ENCODE peak calls at places on chromosomes 1 and 21, in seven cellular contexts. One of them, this sample, is unnamed.

GRCh38 chr1:25118554-25118953 is 113.7 kb downstream of the SYF2 start:
- DNase-seq in stomach: no peak
- DNase-seq in GM10248: no peak
- DNase-seq in dorsolateral prefrontal cortex: no peak
- DNase-seq in epithelial cell of esophagus: no peak
- DNase-seq in choroid plexus epithelial cell: no peak
- DNase-seq in fibroblast of pulmonary artery: no peak
- DNase-seq in this sample: no peak

GRCh38 chr1:243731301-243731891 is 118.6 kb downstream of the AKT3 start:
- DNase-seq in choroid plexus epithelial cell: peak
- DNase-seq in stomach: peak
- DNase-seq in epithelial cell of esophagus: peak
- DNase-seq in dorsolateral prefrontal cortex: no peak
- DNase-seq in fibroblast of pulmonary artery: peak
- DNase-seq in GM10248: no peak
- DNase-seq in this sample: no peak

GRCh38 chr1:184518958-184519357 is 132.1 kb downstream of the C1orf21 start:
- DNase-seq in dorsolateral prefrontal cortex: no peak
- DNase-seq in epithelial cell of esophagus: no peak
- DNase-seq in fibroblast of pulmonary artery: no peak
- DNase-seq in stomach: no peak
- DNase-seq in choroid plexus epithelial cell: no peak
- DNase-seq in GM10248: no peak
- DNase-seq in this sample: no peak

GRCh38 chr1:19926296-19927129 is 3.1 kb upstream of the PLA2G2E start:
- DNase-seq in GM10248: no peak
- DNase-seq in choroid plexus epithelial cell: no peak
- DNase-seq in dorsolateral prefrontal cortex: no peak
- DNase-seq in fibroblast of pulmonary artery: peak
- DNase-seq in stomach: no peak
- DNase-seq in epithelial cell of esophagus: peak
- DNase-seq in this sample: peak

GRCh38 chr1:91697322-91698260 is 188.4 kb downstream of the TGFBR3 start:
- DNase-seq in dorsolateral prefrontal cortex: no peak
- DNase-seq in GM10248: peak
- DNase-seq in stomach: no peak
- DNase-seq in epithelial cell of esophagus: peak
- DNase-seq in fibroblast of pulmonary artery: peak
- DNase-seq in choroid plexus epithelial cell: peak
- DNase-seq in this sample: peak

GRCh38 chr1:77188770-77189169 is 30.5 kb downstream of the PIGK start:
- DNase-seq in GM10248: no peak
- DNase-seq in stomach: no peak
- DNase-seq in fibroblast of pulmonary artery: peak
- DNase-seq in epithelial cell of esophagus: peak
- DNase-seq in choroid plexus epithelial cell: no peak
- DNase-seq in dorsolateral prefrontal cortex: no peak
- DNase-seq in this sample: no peak

GRCh38 chr21:25964926-25965325 is 205.6 kb downstream of the APP start:
- DNase-seq in epithelial cell of esophagus: peak
- DNase-seq in fibroblast of pulmonary artery: no peak
- DNase-seq in GM10248: no peak
- DNase-seq in stomach: no peak
- DNase-seq in dorsolateral prefrontal cortex: no peak
- DNase-seq in choroid plexus epithelial cell: no peak
- DNase-seq in this sample: no peak

GRCh38 chr1:44500181-44501021 is 95.3 kb downstream of the RNF220 start:
- DNase-seq in epithelial cell of esophagus: peak
- DNase-seq in GM10248: no peak
- DNase-seq in fibroblast of pulmonary artery: peak
- DNase-seq in choroid plexus epithelial cell: peak
- DNase-seq in stomach: no peak
- DNase-seq in dorsolateral prefrontal cortex: peak
- DNase-seq in this sample: peak

GRCh38 chr1:41618066-41618825 is 133.8 kb upstream of the EDN2 start:
- DNase-seq in GM10248: no peak
- DNase-seq in choroid plexus epithelial cell: peak
- DNase-seq in dorsolateral prefrontal cortex: peak
- DNase-seq in fibroblast of pulmonary artery: peak
- DNase-seq in stomach: peak
- DNase-seq in epithelial cell of esophagus: peak
- DNase-seq in this sample: peak

GRCh38 chr21:34126269-34126668 is 52.9 kb downstream of the MRPS6 start:
- DNase-seq in dorsolateral prefrontal cortex: no peak
- DNase-seq in stomach: no peak
- DNase-seq in fibroblast of pulmonary artery: no peak
- DNase-seq in choroid plexus epithelial cell: peak
- DNase-seq in GM10248: no peak
- DNase-seq in epithelial cell of esophagus: peak
- DNase-seq in this sample: peak

GRCh38 chr1:67726224-67726623 is 41.2 kb downstream of the GADD45A start:
- DNase-seq in GM10248: no peak
- DNase-seq in epithelial cell of esophagus: peak
- DNase-seq in stomach: no peak
- DNase-seq in choroid plexus epithelial cell: no peak
- DNase-seq in fibroblast of pulmonary artery: peak
- DNase-seq in dorsolateral prefrontal cortex: no peak
- DNase-seq in this sample: peak

GRCh38 chr1:237786066-237786719 is 104.5 kb downstream of the ZP4 start:
- DNase-seq in GM10248: no peak
- DNase-seq in choroid plexus epithelial cell: no peak
- DNase-seq in epithelial cell of esophagus: no peak
- DNase-seq in dorsolateral prefrontal cortex: no peak
- DNase-seq in stomach: no peak
- DNase-seq in fibroblast of pulmonary artery: no peak
- DNase-seq in this sample: no peak

GRCh38 chr1:10399487-10399917 is 638 bp downstream of the PGD start:
- DNase-seq in fibroblast of pulmonary artery: peak
- DNase-seq in choroid plexus epithelial cell: peak
- DNase-seq in GM10248: no peak
- DNase-seq in dorsolateral prefrontal cortex: peak
- DNase-seq in epithelial cell of esophagus: peak
- DNase-seq in stomach: no peak
- DNase-seq in this sample: peak

GRCh38 chr1:39799770-39800470 is 11.3 kb upstream of the BMP8B start:
- DNase-seq in stomach: peak
- DNase-seq in epithelial cell of esophagus: peak
- DNase-seq in choroid plexus epithelial cell: peak
- DNase-seq in dorsolateral prefrontal cortex: no peak
- DNase-seq in GM10248: peak
- DNase-seq in fibroblast of pulmonary artery: peak
- DNase-seq in this sample: peak

GRCh38 chr1:152053375-152053774 is 16.6 kb upstream of the S100A11 start:
- DNase-seq in choroid plexus epithelial cell: no peak
- DNase-seq in dorsolateral prefrontal cortex: no peak
- DNase-seq in epithelial cell of esophagus: no peak
- DNase-seq in fibroblast of pulmonary artery: no peak
- DNase-seq in stomach: no peak
- DNase-seq in GM10248: no peak
- DNase-seq in this sample: no peak

GRCh38 chr1:160437432-160438319 is 37.3 kb downstream of the VANGL2 start:
- DNase-seq in choroid plexus epithelial cell: no peak
- DNase-seq in stomach: no peak
- DNase-seq in GM10248: peak
- DNase-seq in epithelial cell of esophagus: no peak
- DNase-seq in fibroblast of pulmonary artery: no peak
- DNase-seq in dorsolateral prefrontal cortex: no peak
- DNase-seq in this sample: no peak

GRCh38 chr1:109873278-109874175 is 37.1 kb upstream of the CSF1 start:
- DNase-seq in GM10248: no peak
- DNase-seq in choroid plexus epithelial cell: peak
- DNase-seq in epithelial cell of esophagus: peak
- DNase-seq in dorsolateral prefrontal cortex: no peak
- DNase-seq in fibroblast of pulmonary artery: peak
- DNase-seq in stomach: no peak
- DNase-seq in this sample: peak

GRCh38 chr1:194644528-194644927 is 1458.1 kb upstream of the B3GALT2 start:
- DNase-seq in dorsolateral prefrontal cortex: no peak
- DNase-seq in choroid plexus epithelial cell: no peak
- DNase-seq in epithelial cell of esophagus: peak
- DNase-seq in stomach: no peak
- DNase-seq in fibroblast of pulmonary artery: no peak
- DNase-seq in GM10248: no peak
- DNase-seq in this sample: peak

GRCh38 chr1:203361843-203362524 is 11.1 kb upstream of the FMOD start:
- DNase-seq in fibroblast of pulmonary artery: peak
- DNase-seq in dorsolateral prefrontal cortex: no peak
- DNase-seq in epithelial cell of esophagus: peak
- DNase-seq in choroid plexus epithelial cell: peak
- DNase-seq in stomach: no peak
- DNase-seq in GM10248: no peak
- DNase-seq in this sample: peak

GRCh38 chr1:182556279-182556678 is 32.8 kb downstream of the RNASEL start:
- DNase-seq in stomach: no peak
- DNase-seq in GM10248: no peak
- DNase-seq in epithelial cell of esophagus: peak
- DNase-seq in dorsolateral prefrontal cortex: no peak
- DNase-seq in choroid plexus epithelial cell: no peak
- DNase-seq in fibroblast of pulmonary artery: no peak
- DNase-seq in this sample: peak

GRCh38 chr1:27598902-27599528 is 4.9 kb downstream of the AHDC1 start:
- DNase-seq in fibroblast of pulmonary artery: peak
- DNase-seq in GM10248: no peak
- DNase-seq in stomach: no peak
- DNase-seq in choroid plexus epithelial cell: peak
- DNase-seq in dorsolateral prefrontal cortex: no peak
- DNase-seq in epithelial cell of esophagus: peak
- DNase-seq in this sample: peak

GRCh38 chr21:24896735-24897124 is 710.6 kb downstream of the MRPL39 start:
- DNase-seq in GM10248: no peak
- DNase-seq in stomach: no peak
- DNase-seq in choroid plexus epithelial cell: no peak
- DNase-seq in fibroblast of pulmonary artery: no peak
- DNase-seq in dorsolateral prefrontal cortex: no peak
- DNase-seq in epithelial cell of esophagus: no peak
- DNase-seq in this sample: no peak

GRCh38 chr21:24897883-24898282 is 709.4 kb downstream of the MRPL39 start:
- DNase-seq in epithelial cell of esophagus: no peak
- DNase-seq in choroid plexus epithelial cell: no peak
- DNase-seq in fibroblast of pulmonary artery: no peak
- DNase-seq in dorsolateral prefrontal cortex: no peak
- DNase-seq in GM10248: no peak
- DNase-seq in stomach: no peak
- DNase-seq in this sample: no peak

GRCh38 chr21:24894324-24894723 is 713.0 kb downstream of the MRPL39 start:
- DNase-seq in fibroblast of pulmonary artery: no peak
- DNase-seq in choroid plexus epithelial cell: no peak
- DNase-seq in GM10248: no peak
- DNase-seq in stomach: no peak
- DNase-seq in dorsolateral prefrontal cortex: no peak
- DNase-seq in epithelial cell of esophagus: no peak
- DNase-seq in this sample: no peak

GRCh38 chr21:24899138-24899537 is 708.1 kb downstream of the MRPL39 start:
- DNase-seq in fibroblast of pulmonary artery: no peak
- DNase-seq in GM10248: no peak
- DNase-seq in epithelial cell of esophagus: no peak
- DNase-seq in stomach: no peak
- DNase-seq in dorsolateral prefrontal cortex: no peak
- DNase-seq in choroid plexus epithelial cell: no peak
- DNase-seq in this sample: no peak

DNA sequence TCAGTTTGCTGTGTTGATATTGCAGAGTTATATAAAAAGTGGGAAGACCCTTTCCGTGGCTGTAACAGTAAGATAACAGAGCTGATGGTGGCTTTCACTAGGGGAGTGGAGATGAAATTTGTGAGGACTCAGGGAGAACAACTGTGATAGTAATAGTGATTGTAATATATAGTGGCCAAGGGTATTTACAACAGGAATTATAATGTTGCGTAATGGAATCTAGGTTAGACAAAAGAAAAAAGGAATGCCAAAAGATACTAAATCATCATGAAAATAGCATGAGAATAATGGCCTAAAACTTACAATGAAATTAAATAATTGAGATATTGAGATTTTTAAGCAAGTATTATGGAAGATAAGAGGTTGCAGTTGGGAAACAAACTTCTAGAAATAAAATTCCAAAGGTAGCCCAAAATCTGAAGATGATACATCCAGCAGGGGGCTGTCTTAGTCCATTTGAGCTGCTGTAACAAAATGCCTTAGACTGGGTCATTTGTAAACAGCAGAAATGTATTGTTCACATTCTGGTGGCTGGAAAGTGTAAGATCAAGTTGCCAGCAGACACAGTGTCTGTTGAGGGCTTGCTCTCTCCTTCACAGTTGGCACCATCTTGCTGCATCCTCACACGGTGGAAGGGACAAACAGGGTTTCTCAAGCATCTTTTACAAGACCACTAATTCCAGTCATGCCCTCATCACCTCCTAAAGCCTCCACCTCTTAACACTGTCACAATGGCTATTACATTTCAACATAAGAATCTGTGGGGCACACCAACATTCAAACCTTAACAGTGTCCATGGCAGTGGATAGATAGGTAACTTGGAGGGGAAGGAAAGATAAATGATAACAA is 711.2 kb downstream of the MRPL39 start:
- DNase-seq in GM10248: no peak
- DNase-seq in epithelial cell of esophagus: no peak
- DNase-seq in stomach: peak
- DNase-seq in choroid plexus epithelial cell: peak
- DNase-seq in fibroblast of pulmonary artery: peak
- DNase-seq in dorsolateral prefrontal cortex: no peak
- DNase-seq in this sample: peak
- TF ChIP-seq CTCF in GM10248: peak
- TF ChIP-seq CTCF in epithelial cell of esophagus: peak
- TF ChIP-seq CTCF in stomach: no peak
- TF ChIP-seq CTCF in choroid plexus epithelial cell: peak
- TF ChIP-seq CTCF in fibroblast of pulmonary artery: no peak
- TF ChIP-seq CTCF in dorsolateral prefrontal cortex: peak
- TF ChIP-seq CTCF in this sample: peak

GRCh38 chr1:79617777-79618176 is 611.2 kb upstream of the ADGRL4 start:
- DNase-seq in stomach: no peak
- DNase-seq in epithelial cell of esophagus: no peak
- DNase-seq in choroid plexus epithelial cell: peak
- DNase-seq in GM10248: no peak
- DNase-seq in dorsolateral prefrontal cortex: no peak
- DNase-seq in fibroblast of pulmonary artery: peak
- DNase-seq in this sample: no peak
- TF ChIP-seq CTCF in stomach: no peak
- TF ChIP-seq CTCF in epithelial cell of esophagus: peak
- TF ChIP-seq CTCF in choroid plexus epithelial cell: peak
- TF ChIP-seq CTCF in GM10248: no peak
- TF ChIP-seq CTCF in dorsolateral prefrontal cortex: no peak
- TF ChIP-seq CTCF in fibroblast of pulmonary artery: peak
- TF ChIP-seq CTCF in this sample: peak

GRCh38 chr1:95282496-95282850 is 48.5 kb downstream of the RWDD3 start:
- DNase-seq in fibroblast of pulmonary artery: no peak
- DNase-seq in epithelial cell of esophagus: no peak
- DNase-seq in GM10248: no peak
- DNase-seq in choroid plexus epithelial cell: peak
- DNase-seq in stomach: no peak
- DNase-seq in dorsolateral prefrontal cortex: no peak
- DNase-seq in this sample: no peak
- TF ChIP-seq CTCF in fibroblast of pulmonary artery: no peak
- TF ChIP-seq CTCF in epithelial cell of esophagus: no peak
- TF ChIP-seq CTCF in GM10248: no peak
- TF ChIP-seq CTCF in choroid plexus epithelial cell: no peak
- TF ChIP-seq CTCF in stomach: no peak
- TF ChIP-seq CTCF in dorsolateral prefrontal cortex: no peak
- TF ChIP-seq CTCF in this sample: no peak

GRCh38 chr21:46498335-46499050 is 39.8 kb downstream of the DIP2A start:
- DNase-seq in dorsolateral prefrontal cortex: no peak
- DNase-seq in fibroblast of pulmonary artery: no peak
- DNase-seq in stomach: no peak
- DNase-seq in epithelial cell of esophagus: peak
- DNase-seq in choroid plexus epithelial cell: peak
- DNase-seq in GM10248: no peak
- DNase-seq in this sample: no peak
- TF ChIP-seq CTCF in dorsolateral prefrontal cortex: no peak
- TF ChIP-seq CTCF in fibroblast of pulmonary artery: no peak
- TF ChIP-seq CTCF in stomach: no peak
- TF ChIP-seq CTCF in epithelial cell of esophagus: no peak
- TF ChIP-seq CTCF in choroid plexus epithelial cell: no peak
- TF ChIP-seq CTCF in GM10248: no peak
- TF ChIP-seq CTCF in this sample: no peak

This sample was measured in MCF 10A.